ENCODE peak calls at places on chromosomes 6 and 20, in eight cellular contexts. Z is left ventricle myocardium superior; S is activated CD4-positive, alpha-beta T cell treated with anti-CD3 and anti-CD28 coated beads, Interleukin-2, amount 50 U/mL, for 1 hour; K is glomerular endothelial cell; U is AG20443; H is cardiac fibroblast; N is body of pancreas; O is adipocyte. W is an unnamed sample.
A peak's percentile ranks its signal among the peaks of the same experiment; 100 is the strongest.

GRCh38 chr6:5878792-5879191 is 127.9 kb downstream of the NRN1 start:
- DNase-seq in K (no peak), S (no peak), H (no peak), Z (no peak), N (no peak), O (no peak), U (no peak), W (no peak)

GRCh38 chr20:33667245-33668086 is 723 bp downstream of the ACTL10 start:
- DNase-seq in S (peak; percentile 38), O (peak; percentile 63), N (peak; percentile 87), Z (peak; percentile 88), K (no peak), U (peak; percentile 39), H (peak; percentile 78), W (no peak)

GRCh38 chr6:81067057-81067456 is 685.4 kb downstream of the TENT5A start:
- DNase-seq in S (no peak), U (no peak), Z (no peak), H (no peak), O (peak; percentile 48), K (no peak), N (no peak), W (no peak)

GRCh38 chr20:5871720-5872410 is 78.5 kb downstream of the TRMT6 start:
- DNase-seq in N (no peak), O (no peak), U (no peak), Z (no peak), K (no peak), H (no peak), S (no peak), W (no peak)

GRCh38 chr20:44886828-44887227 is 1.3 kb downstream of the YWHAB start:
- DNase-seq in N (no peak), K (no peak), H (no peak), U (no peak), Z (no peak), O (peak; percentile 37), S (no peak), W (no peak)

GRCh38 chr20:57259179-57260021 is 7.0 kb downstream of the BMP7 start:
- DNase-seq in Z (peak; percentile 56), S (no peak), N (no peak), K (no peak), O (no peak), H (no peak), U (no peak), W (peak; percentile 53)

GRCh38 chr6:21942910-21943309 is 349.4 kb downstream of the SOX4 start:
- DNase-seq in S (no peak), O (no peak), Z (no peak), N (no peak), U (peak; percentile 19), H (peak; percentile 49), K (no peak), W (no peak)

GRCh38 chr20:10429443-10429981 is 4.5 kb downstream of the MKKS start:
- DNase-seq in K (no peak), U (no peak), H (no peak), S (no peak), N (no peak), O (no peak), Z (no peak), W (no peak)

GRCh38 chr20:9457055-9457454 is 57.3 kb upstream of the LAMP5 start:
- DNase-seq in U (no peak), Z (no peak), H (no peak), O (no peak), N (no peak), K (no peak), S (no peak), W (no peak)

GRCh38 chr6:56875523-56875922 is 79.4 kb upstream of the BEND6 start:
- DNase-seq in N (no peak), Z (no peak), U (no peak), H (no peak), S (no peak), O (no peak), K (no peak), W (no peak)